ENCODE peak calls at places on chromosomes 7 and 10, in eight cellular contexts. X is AG04449, Y is neural progenitor cell, E is retinal pigment epithelial cell, S is body of pancreas, J is uterus, A is Panc1, K is MCF 10A. N is an unnamed sample.

GRCh38 chr10:123999956-124000615 is 93.3 kb downstream of the CHST15 start:
- DNase-seq in K (no peak), J (no peak), X (no peak), S (no peak), E (no peak), Y (no peak), A (no peak), N (no peak)

GRCh38 chr10:79331709-79332108 is 15.6 kb upstream of the PPIF start:
- DNase-seq in X (peak; percentile 92), S (no peak), Y (no peak), E (no peak), A (no peak), J (no peak), K (peak; percentile 65), N (peak; percentile 50)

GRCh38 chr10:107144490-107144889 is 20.0 kb downstream of the SORCS1 start:
- DNase-seq in Y (peak; percentile 61), S (no peak), J (no peak), A (no peak), X (no peak), K (peak; percentile 23), E (no peak), N (no peak)

GRCh38 chr10:102393411-102394078 is 2.0 kb upstream of the NFKB2 start:
- DNase-seq in A (no peak), J (no peak), K (no peak), S (no peak), Y (peak; percentile 46), E (no peak), X (no peak), N (no peak)

GRCh38 chr7:139152149-139152548 is 42.6 kb upstream of the ZC3HAV1 start:
- DNase-seq in J (no peak), A (no peak), K (no peak), Y (no peak), S (no peak), X (no peak), E (no peak), N (no peak)

GRCh38 chr10:126511917-126512487 is 123.7 kb upstream of the ADAM12 start:
- DNase-seq in J (no peak), K (no peak), A (no peak), S (no peak), E (no peak), X (no peak), Y (no peak), N (no peak)

GRCh38 chr10:98316661-98317060 is 48.7 kb upstream of the LOXL4 start:
- DNase-seq in A (peak; percentile 35), K (peak; percentile 17), E (no peak), J (no peak), Y (no peak), X (no peak), S (no peak), N (no peak)

GRCh38 chr7:106329408-106329807 is 44.6 kb upstream of the NAMPT start:
- DNase-seq in A (no peak), X (no peak), J (no peak), K (no peak), Y (no peak), S (no peak), E (no peak), N (no peak)

GRCh38 chr7:133445617-133446016 is 192.7 kb downstream of the EXOC4 start:
- DNase-seq in A (no peak), S (no peak), E (no peak), Y (no peak), K (no peak), J (no peak), X (no peak), N (no peak)

GRCh38 chr7:128409435-128410091 is at the start of gene IMPDH1:
- DNase-seq in E (no peak), A (no peak), K (peak; percentile 78), S (peak; percentile 87), J (peak; percentile 90), X (no peak), Y (peak; percentile 93), N (peak; percentile 34)

GRCh38 chr10:128180843-128181242 is 54.6 kb upstream of the MKI67 start:
- DNase-seq in A (no peak), X (no peak), E (no peak), J (no peak), Y (no peak), S (no peak), K (no peak), N (no peak)

GRCh38 chr7:35280854-35281253 is 27.0 kb upstream of the TBX20 start:
- DNase-seq in S (no peak), A (no peak), J (no peak), E (no peak), X (no peak), Y (peak; percentile 52), K (no peak), N (no peak)

GRCh38 chr7:75984130-75985008 is 10.0 kb downstream of the TMEM120A start:
- DNase-seq in S (no peak), J (no peak), Y (no peak), K (no peak), X (no peak), A (no peak), E (no peak), N (no peak)

GRCh38 chr10:122560279-122560804 is at the start of gene DMBT1:
- DNase-seq in E (no peak), J (no peak), Y (no peak), A (no peak), K (peak; percentile 33), S (no peak), X (no peak), N (no peak)

GRCh38 chr7:131026297-131027003 is 292.4 kb upstream of the KLF14 start:
- DNase-seq in Y (no peak), K (peak; percentile 71), J (no peak), E (peak; percentile 79), S (no peak), A (no peak), X (peak; percentile 41), N (no peak)

GRCh38 chr10:23275355-23275754 is 69.2 kb downstream of the C10orf67 start:
- DNase-seq in A (no peak), K (no peak), X (no peak), S (no peak), E (no peak), Y (no peak), J (no peak), N (no peak)

GRCh38 chr7:152667900-152668440 is 8.0 kb downstream of the XRCC2 start:
- DNase-seq in Y (no peak), E (no peak), S (no peak), K (peak; percentile 47), A (no peak), X (no peak), J (no peak), N (no peak)

GRCh38 chr7:108431099-108431498 is 25.1 kb downstream of the NRCAM start:
- DNase-seq in A (no peak), J (no peak), X (no peak), K (no peak), E (no peak), Y (no peak), S (no peak), N (no peak)

GRCh38 chr7:108424013-108424412 is 32.2 kb downstream of the NRCAM start:
- DNase-seq in E (no peak), A (no peak), S (no peak), J (no peak), K (no peak), X (no peak), Y (no peak), N (no peak)

GRCh38 chr7:108425876-108426275 is 30.4 kb downstream of the NRCAM start:
- DNase-seq in A (no peak), Y (no peak), X (no peak), S (no peak), K (no peak), E (no peak), J (no peak), N (no peak)

GRCh38 chr7:108430664-108431063 is 25.6 kb downstream of the NRCAM start:
- DNase-seq in E (no peak), X (no peak), J (no peak), K (no peak), A (no peak), Y (no peak), S (no peak), N (no peak)

DNA sequence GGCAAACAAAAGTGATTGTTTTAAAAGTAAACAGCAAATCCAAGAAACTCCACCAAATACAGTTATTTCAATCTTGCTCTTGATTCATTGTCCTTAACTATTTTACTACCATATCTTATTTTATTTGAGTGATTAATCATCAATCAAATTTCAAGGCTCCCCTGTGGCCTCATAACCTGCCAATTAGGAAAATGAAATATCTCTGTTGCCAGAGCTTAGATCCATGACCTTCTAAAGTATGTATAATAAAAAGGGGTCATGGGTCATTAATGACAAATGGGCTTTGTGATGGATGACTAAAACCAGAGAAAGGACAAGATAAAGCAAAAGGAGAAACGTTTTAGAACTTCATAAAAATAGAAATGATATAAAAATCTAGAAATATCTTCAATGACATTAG is 28.5 kb downstream of the NRCAM start:
- DNase-seq in E (no peak), J (no peak), X (no peak), K (no peak), A (no peak), Y (no peak), S (no peak), N (no peak)
- TF ChIP-seq CTCF in E (no peak), J (no peak), X (no peak), K (no peak), A (no peak), Y (no peak), S (no peak), N (no peak)

GRCh38 chr7:118918556-118918955 is 694.1 kb downstream of the ANKRD7 start:
- DNase-seq in S (no peak), K (peak; percentile 35), J (no peak), A (peak; percentile 15), Y (no peak), E (no peak), X (no peak), N (no peak)
- TF ChIP-seq CTCF in S (no peak), K (peak; percentile 42), J (no peak), A (peak; percentile 17), Y (peak; percentile 59), E (peak; percentile 52), X (no peak), N (no peak)

DNA sequence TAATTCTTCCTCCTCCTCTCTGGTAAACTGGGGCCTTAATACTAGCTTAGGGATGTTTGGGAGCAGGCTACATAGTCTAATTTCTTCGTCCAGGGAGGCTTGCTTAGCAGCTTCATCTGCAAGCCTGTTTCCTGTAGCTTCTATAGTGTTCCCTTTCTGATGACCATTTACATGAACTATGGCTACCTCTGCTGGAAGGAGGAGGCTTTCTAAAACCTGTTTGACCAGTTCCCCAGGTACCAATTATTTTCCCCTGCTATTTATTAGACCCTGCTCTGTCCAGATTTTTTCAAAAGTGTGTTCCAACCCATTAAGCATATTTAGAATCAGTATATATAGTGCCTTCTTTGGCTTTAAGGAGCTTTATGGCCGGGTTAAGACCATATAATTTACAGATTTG is 38.8 kb upstream of the DNAH11 start:
- DNase-seq in E (no peak), S (peak; percentile 19), A (no peak), K (no peak), Y (no peak), X (no peak), J (no peak), N (no peak)
- TF ChIP-seq CTCF in E (no peak), S (no peak), A (no peak), K (no peak), Y (no peak), X (no peak), J (no peak), N (no peak)

DNA sequence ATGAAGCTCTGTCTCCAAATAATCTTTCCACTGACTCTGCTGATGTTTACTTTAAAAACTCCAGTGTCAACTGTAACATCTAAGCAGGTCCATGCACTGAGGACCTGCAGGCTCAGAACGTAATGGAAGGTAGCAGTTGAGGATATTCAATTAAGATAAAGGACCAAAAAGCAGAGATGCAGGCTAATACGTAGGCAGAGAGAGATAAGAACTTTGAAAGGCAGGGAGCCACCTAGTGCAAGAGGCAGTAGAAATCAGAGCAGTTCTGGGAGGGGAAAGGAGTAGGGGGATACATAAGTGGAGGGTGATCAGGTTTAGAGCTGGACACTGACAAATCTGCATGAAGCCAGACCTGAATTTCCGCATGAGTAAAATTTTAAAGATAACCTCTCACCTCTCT is 114.5 kb upstream of the POM121L12 start:
- DNase-seq in S (no peak), J (no peak), A (no peak), X (no peak), Y (no peak), K (no peak), E (no peak), N (no peak)
- TF ChIP-seq CTCF in S (no peak), J (no peak), A (no peak), X (no peak), Y (no peak), K (no peak), E (no peak), N (no peak)

N was measured in AG09319.